ENCODE peak calls at places on chromosomes 13 and 19, in eight cellular contexts. J, F, Y, P, C, L, H and R are unnamed samples.

GRCh38 chr19:752652-753517 is 2.0 kb downstream of the MISP start:
- DNase-seq in H (peak), C (peak), L (no peak), F (peak), Y (no peak), P (no peak), J (peak), R (no peak)

GRCh38 chr13:90683711-90684131 is 663.8 kb upstream of the MIR17HG start:
- DNase-seq in P (no peak), Y (no peak), F (no peak), C (no peak), H (no peak), L (no peak), J (peak), R (no peak)

GRCh38 chr13:35700661-35701060 is 224.2 kb upstream of the MAB21L1 start:
- DNase-seq in C (no peak), F (peak), P (no peak), Y (no peak), L (no peak), J (no peak), H (no peak), R (no peak)

GRCh38 chr19:34135033-34135370 is 37.3 kb upstream of the LSM14A start:
- DNase-seq in F (no peak), C (no peak), P (no peak), L (no peak), Y (no peak), J (no peak), H (no peak), R (no peak)

GRCh38 chr19:6501740-6502648 is at the start of gene TUBB4A:
- DNase-seq in F (no peak), J (no peak), H (no peak), Y (no peak), L (peak), P (no peak), C (peak), R (no peak)

GRCh38 chr19:4970558-4971423 is 1.9 kb downstream of the KDM4B start:
- DNase-seq in P (no peak), L (peak), J (no peak), Y (no peak), F (peak), C (peak), H (peak), R (no peak)

GRCh38 chr13:73754727-73755292 is 379.4 kb downstream of the KLF12 start:
- DNase-seq in P (no peak), F (peak), C (no peak), Y (no peak), H (peak), L (no peak), J (peak), R (peak)

GRCh38 chr19:29372921-29373797 is 152.6 kb upstream of the VSTM2B start:
- DNase-seq in P (peak), H (no peak), J (no peak), Y (no peak), L (no peak), C (no peak), F (no peak), R (no peak)

GRCh38 chr13:79228972-79229371 is 177.1 kb downstream of the RBM26 start:
- DNase-seq in P (no peak), L (no peak), Y (no peak), J (no peak), H (peak), F (no peak), C (no peak), R (no peak)

GRCh38 chr13:112876305-112877000 is 92.6 kb upstream of the MCF2L start:
- DNase-seq in C (no peak), J (no peak), Y (no peak), H (no peak), F (no peak), P (no peak), L (no peak), R (no peak)

GRCh38 chr13:59664586-59664985 is 499.1 kb downstream of the DIAPH3 start:
- DNase-seq in L (no peak), P (no peak), J (no peak), F (no peak), Y (no peak), C (no peak), H (no peak), R (no peak)

GRCh38 chr19:47093254-47093653 is 20.3 kb downstream of the ZC3H4 start:
- DNase-seq in J (no peak), L (no peak), Y (no peak), P (no peak), F (no peak), H (no peak), C (no peak), R (no peak)

DNA sequence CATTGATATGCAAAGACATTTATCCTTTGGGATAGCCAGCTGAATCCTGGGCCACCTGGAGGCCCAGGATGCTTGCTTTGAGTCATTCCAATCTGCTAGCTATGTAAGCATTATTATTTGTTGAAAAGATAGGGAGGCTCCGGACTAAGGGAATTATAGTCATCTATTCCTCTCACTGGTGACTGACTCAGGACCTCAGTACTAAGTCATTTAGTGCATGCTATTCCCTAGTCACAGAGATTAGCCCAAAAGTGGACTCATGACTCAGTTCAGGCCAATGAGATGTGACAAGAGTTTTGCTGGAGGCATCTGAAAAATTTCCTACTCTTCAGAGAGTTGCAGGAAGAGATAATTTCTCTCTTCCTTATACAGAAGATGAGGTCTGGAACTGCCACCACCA is 67.9 kb upstream of the ITM2B start:
- DNase-seq in L (no peak), C (no peak), H (peak), J (no peak), P (no peak), Y (no peak), F (no peak), R (no peak)
- TF ChIP-seq CTCF in L (no peak), C (no peak), H (no peak), J (no peak), P (no peak), Y (no peak), F (no peak), R (no peak)

DNA sequence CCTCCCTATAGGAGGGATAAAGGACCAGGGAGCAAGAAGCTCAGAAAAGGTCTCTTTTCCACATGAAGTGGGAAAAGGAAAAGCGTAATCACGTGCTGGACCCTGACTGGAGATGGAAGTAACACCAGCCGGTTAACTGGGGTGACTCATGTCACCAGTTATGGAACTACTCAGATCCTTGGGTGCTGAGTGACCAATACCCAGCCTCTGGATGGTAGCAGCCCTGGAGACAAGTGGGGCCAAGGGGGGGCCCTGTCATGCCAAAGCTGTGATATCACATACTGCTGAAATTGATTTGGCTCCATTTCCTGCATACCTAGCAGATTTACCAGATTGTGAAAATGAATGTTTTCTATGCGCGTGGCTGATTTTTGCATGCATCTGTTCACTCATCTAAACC is 159.0 kb downstream of the ZIC5 start:
- DNase-seq in P (no peak), Y (no peak), J (no peak), H (peak), F (peak), L (no peak), C (no peak), R (peak)
- H3K4me3 ChIP-seq in P (no peak), Y (no peak), J (no peak), H (no peak), F (no peak), L (no peak), C (no peak), R (no peak)

DNA sequence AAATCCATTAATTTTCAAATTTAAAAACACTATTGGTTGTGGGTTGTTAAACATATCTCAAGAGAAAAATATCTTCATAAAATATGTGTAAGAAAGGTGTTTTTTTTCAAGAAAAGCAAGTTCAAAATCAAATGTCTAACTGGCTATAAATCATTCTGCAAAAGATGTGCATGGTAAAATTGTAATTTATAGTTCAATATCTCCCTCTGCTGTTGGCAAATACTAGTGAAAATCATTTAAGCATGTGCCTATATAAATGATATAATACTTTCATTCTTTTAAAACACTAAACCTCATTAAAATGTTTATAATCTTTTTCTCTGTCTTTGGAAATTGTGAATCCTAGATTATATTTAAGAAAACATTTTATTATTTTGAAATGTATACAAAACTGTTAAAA is 17.2 kb upstream of the SLITRK6 start:
- DNase-seq in C (no peak), L (no peak), P (no peak), F (no peak), Y (no peak), H (peak), J (peak), R (no peak)
- TF ChIP-seq CTCF in C (no peak), L (no peak), P (no peak), F (no peak), Y (no peak), H (no peak), J (peak), R (no peak)

GRCh38 chr19:53365899-53366493 is 491 bp downstream of the ZNF525 start:
- DNase-seq in F (no peak), P (no peak), L (peak), H (peak), Y (no peak), C (peak), J (no peak), R (no peak)

DNA sequence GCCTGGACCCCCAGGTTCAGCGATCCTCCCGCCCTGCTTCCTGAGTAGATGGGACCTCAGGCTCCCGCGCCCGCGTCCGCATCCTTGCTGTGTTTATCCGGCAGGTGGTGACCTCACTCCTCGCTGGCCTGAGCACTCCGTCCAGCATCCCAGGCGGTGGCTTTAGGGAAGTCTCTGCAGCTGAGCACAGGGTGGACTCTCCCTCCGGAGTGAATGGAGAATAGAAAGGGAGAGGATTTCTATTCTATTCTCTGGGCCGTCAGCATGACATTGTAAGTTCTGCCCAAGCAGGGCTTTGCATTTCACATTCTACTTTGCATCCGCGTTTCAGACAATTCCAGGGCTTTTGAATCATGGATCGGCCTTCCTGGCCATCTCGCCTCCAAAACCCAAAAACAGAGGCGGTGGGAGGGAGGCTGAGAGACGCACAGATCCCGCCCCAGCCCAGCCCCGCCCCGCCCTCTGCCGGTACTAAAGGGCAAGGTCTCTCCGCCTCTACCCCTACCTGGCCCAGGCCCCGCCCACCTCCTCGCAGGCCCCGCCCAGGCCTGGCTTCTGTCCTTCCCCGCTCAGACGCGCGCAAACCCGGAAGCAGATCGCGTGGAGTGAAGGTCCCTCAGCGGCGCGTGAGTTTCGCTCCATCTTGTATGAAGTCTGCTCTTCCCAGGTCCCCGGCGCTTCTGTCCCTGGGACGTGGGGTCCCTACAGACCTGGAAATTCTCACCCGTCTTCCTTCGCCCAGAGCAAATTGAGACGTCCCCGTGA is at the start of gene ZNF525:
- DNase-seq in F (peak), Y (peak), C (peak), L (peak), P (peak), J (peak), H (peak), R (peak)
- H3K4me3 ChIP-seq in F (peak), Y (peak), C (peak), L (peak), P (peak), J (peak), H (peak), R (peak)

GRCh38 chr13:75486146-75486545 is 4.2 kb upstream of the TBC1D4 start:
- DNase-seq in H (no peak), P (no peak), C (no peak), J (no peak), Y (no peak), L (no peak), F (no peak), R (no peak)

GRCh38 chr13:75486654-75487053 is 4.7 kb upstream of the TBC1D4 start:
- DNase-seq in J (no peak), H (no peak), F (no peak), P (no peak), Y (no peak), L (no peak), C (no peak), R (no peak)

GRCh38 chr13:75493156-75493555 is 11.2 kb upstream of the TBC1D4 start:
- DNase-seq in H (no peak), J (no peak), L (no peak), F (no peak), P (no peak), Y (no peak), C (no peak), R (no peak)

GRCh38 chr13:75492389-75492788 is 10.4 kb upstream of the TBC1D4 start:
- DNase-seq in H (peak), C (no peak), F (peak), L (no peak), J (no peak), P (no peak), Y (no peak), R (no peak)

DNA sequence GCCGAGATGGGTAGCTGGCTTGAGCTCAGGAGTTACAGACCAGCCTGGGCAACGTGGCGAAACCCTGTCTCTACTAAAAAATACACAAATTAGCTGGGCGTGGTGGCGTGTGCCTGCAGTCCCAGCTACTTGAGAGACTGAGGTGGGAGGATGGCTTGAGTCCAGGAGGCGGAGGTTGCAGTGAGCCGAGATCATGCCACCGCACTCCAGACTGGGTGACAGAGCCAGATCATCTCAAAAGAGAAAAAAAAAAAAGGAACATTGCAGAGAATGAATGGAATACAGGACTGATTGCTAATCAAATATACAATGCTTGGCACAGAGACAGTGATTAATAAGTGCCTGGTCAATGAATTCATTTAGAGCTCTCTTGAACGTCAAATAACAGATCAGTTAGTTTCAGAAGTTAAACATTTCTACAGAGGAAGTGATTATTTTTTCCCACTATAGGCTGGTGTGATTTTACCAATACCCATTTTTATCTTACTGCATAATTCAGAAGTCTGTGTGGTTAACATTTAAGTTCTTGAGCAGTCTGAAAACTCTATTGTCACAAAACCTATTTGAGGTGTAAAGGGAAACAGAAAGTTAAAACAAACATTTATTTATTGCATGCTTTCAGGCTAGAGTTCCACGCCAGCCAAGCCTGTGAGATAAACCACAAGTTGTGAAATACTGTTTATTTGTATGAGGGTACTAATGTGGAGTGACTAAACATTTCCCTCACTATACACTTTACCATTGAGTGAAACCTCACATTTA is 7.7 kb upstream of the TBC1D4 start:
- DNase-seq in C (no peak), Y (no peak), P (no peak), J (peak), F (peak), H (peak), L (no peak), R (no peak)
- TF ChIP-seq CTCF in C (no peak), Y (no peak), P (no peak), J (no peak), F (no peak), H (no peak), L (no peak), R (no peak)